ENCODE peak calls at places on chromosomes 6 and 20, in six cellular contexts. One of them, this sample, is unnamed.

GRCh38 chr6:134165827-134166226 is 113.4 kb upstream of the SLC2A12 start:
- DNase-seq in stromal cell of bone marrow: no peak
- DNase-seq in B cell: no peak
- DNase-seq in psoas muscle: no peak
- DNase-seq in NCI-H345: no peak
- DNase-seq in stimulated activated CD4-positive, alpha-beta T cell treated with anti-CD3 and anti-CD28 coated beads, Interleukin-4, amount 100 ng/mL, for 24 hours: no peak
- DNase-seq in this sample: peak

GRCh38 chr6:108566406-108566805 is 5.7 kb downstream of the FOXO3 start:
- DNase-seq in stimulated activated CD4-positive, alpha-beta T cell treated with anti-CD3 and anti-CD28 coated beads, Interleukin-4, amount 100 ng/mL, for 24 hours: no peak
- DNase-seq in stromal cell of bone marrow: no peak
- DNase-seq in B cell: no peak
- DNase-seq in psoas muscle: no peak
- DNase-seq in NCI-H345: no peak
- DNase-seq in this sample: no peak

GRCh38 chr20:12180107-12180661 is 262.5 kb downstream of the BTBD3 start:
- DNase-seq in psoas muscle: no peak
- DNase-seq in NCI-H345: peak
- DNase-seq in B cell: no peak
- DNase-seq in stimulated activated CD4-positive, alpha-beta T cell treated with anti-CD3 and anti-CD28 coated beads, Interleukin-4, amount 100 ng/mL, for 24 hours: no peak
- DNase-seq in stromal cell of bone marrow: no peak
- DNase-seq in this sample: no peak

GRCh38 chr20:10922521-10922920 is 248.7 kb upstream of the JAG1 start:
- DNase-seq in psoas muscle: no peak
- DNase-seq in stromal cell of bone marrow: no peak
- DNase-seq in B cell: no peak
- DNase-seq in NCI-H345: no peak
- DNase-seq in stimulated activated CD4-positive, alpha-beta T cell treated with anti-CD3 and anti-CD28 coated beads, Interleukin-4, amount 100 ng/mL, for 24 hours: no peak
- DNase-seq in this sample: no peak

GRCh38 chr6:157240059-157240959 is 83.0 kb downstream of the TMEM242 start:
- DNase-seq in stromal cell of bone marrow: peak
- DNase-seq in psoas muscle: peak
- DNase-seq in stimulated activated CD4-positive, alpha-beta T cell treated with anti-CD3 and anti-CD28 coated beads, Interleukin-4, amount 100 ng/mL, for 24 hours: no peak
- DNase-seq in B cell: no peak
- DNase-seq in NCI-H345: peak
- DNase-seq in this sample: no peak

GRCh38 chr6:16543491-16543890 is 217.8 kb downstream of the ATXN1 start:
- DNase-seq in NCI-H345: no peak
- DNase-seq in stromal cell of bone marrow: no peak
- DNase-seq in stimulated activated CD4-positive, alpha-beta T cell treated with anti-CD3 and anti-CD28 coated beads, Interleukin-4, amount 100 ng/mL, for 24 hours: no peak
- DNase-seq in psoas muscle: no peak
- DNase-seq in B cell: no peak
- DNase-seq in this sample: no peak

GRCh38 chr6:129785756-129786135 is 75.4 kb downstream of the TMEM244 start:
- DNase-seq in B cell: no peak
- DNase-seq in stromal cell of bone marrow: no peak
- DNase-seq in NCI-H345: no peak
- DNase-seq in psoas muscle: no peak
- DNase-seq in stimulated activated CD4-positive, alpha-beta T cell treated with anti-CD3 and anti-CD28 coated beads, Interleukin-4, amount 100 ng/mL, for 24 hours: no peak
- DNase-seq in this sample: no peak

GRCh38 chr6:128806274-128806673 is 76.7 kb upstream of the LAMA2 start:
- DNase-seq in NCI-H345: no peak
- DNase-seq in psoas muscle: no peak
- DNase-seq in stromal cell of bone marrow: no peak
- DNase-seq in stimulated activated CD4-positive, alpha-beta T cell treated with anti-CD3 and anti-CD28 coated beads, Interleukin-4, amount 100 ng/mL, for 24 hours: no peak
- DNase-seq in B cell: no peak
- DNase-seq in this sample: no peak

GRCh38 chr6:111831408-111831807 is 41.8 kb downstream of the FYN start:
- DNase-seq in NCI-H345: no peak
- DNase-seq in stromal cell of bone marrow: no peak
- DNase-seq in stimulated activated CD4-positive, alpha-beta T cell treated with anti-CD3 and anti-CD28 coated beads, Interleukin-4, amount 100 ng/mL, for 24 hours: no peak
- DNase-seq in B cell: no peak
- DNase-seq in psoas muscle: no peak
- DNase-seq in this sample: no peak

This sample was measured in foreskin melanocyte.